ENCODE peak calls at places on chromosomes 12 and 14, in six cellular contexts. One of them, this sample, is unnamed.

GRCh38 chr12:127526925-127527324 is 740.0 kb upstream of the TMEM132C start:
- DNase-seq in Right ventricle myocardium superior: no peak
- DNase-seq in PC-3: no peak
- DNase-seq in stimulated activated CD8-positive, alpha-beta memory T cell treated with anti-CD3 and anti-CD28 coated beads, Interleukin-15, amount 100 ng/mL, for 1 hour: no peak
- DNase-seq in mucosa of gallbladder: no peak
- DNase-seq in NCI-H1105 treated with DMSO at 0.1 percent for 48 hours: no peak
- DNase-seq in this sample: no peak

GRCh38 chr14:31935406-31935805 is 141.7 kb upstream of the ARHGAP5 start:
- DNase-seq in Right ventricle myocardium superior: no peak
- DNase-seq in PC-3: no peak
- DNase-seq in stimulated activated CD8-positive, alpha-beta memory T cell treated with anti-CD3 and anti-CD28 coated beads, Interleukin-15, amount 100 ng/mL, for 1 hour: no peak
- DNase-seq in mucosa of gallbladder: no peak
- DNase-seq in NCI-H1105 treated with DMSO at 0.1 percent for 48 hours: no peak
- DNase-seq in this sample: no peak

GRCh38 chr12:97142737-97143450 is 235.8 kb downstream of the NEDD1 start:
- DNase-seq in Right ventricle myocardium superior: no peak
- DNase-seq in PC-3: no peak
- DNase-seq in stimulated activated CD8-positive, alpha-beta memory T cell treated with anti-CD3 and anti-CD28 coated beads, Interleukin-15, amount 100 ng/mL, for 1 hour: no peak
- DNase-seq in mucosa of gallbladder: no peak
- DNase-seq in NCI-H1105 treated with DMSO at 0.1 percent for 48 hours: no peak
- DNase-seq in this sample: peak; percentile 91

GRCh38 chr12:75837700-75838099 is 193.9 kb downstream of the PHLDA1 start:
- DNase-seq in Right ventricle myocardium superior: peak; percentile 55
- DNase-seq in PC-3: no peak
- DNase-seq in stimulated activated CD8-positive, alpha-beta memory T cell treated with anti-CD3 and anti-CD28 coated beads, Interleukin-15, amount 100 ng/mL, for 1 hour: no peak
- DNase-seq in mucosa of gallbladder: peak; percentile 19
- DNase-seq in NCI-H1105 treated with DMSO at 0.1 percent for 48 hours: peak; percentile 12
- DNase-seq in this sample: no peak

GRCh38 chr14:58829594-58829993 is 191.8 kb downstream of the DACT1 start:
- DNase-seq in Right ventricle myocardium superior: no peak
- DNase-seq in PC-3: peak; percentile 91
- DNase-seq in stimulated activated CD8-positive, alpha-beta memory T cell treated with anti-CD3 and anti-CD28 coated beads, Interleukin-15, amount 100 ng/mL, for 1 hour: no peak
- DNase-seq in mucosa of gallbladder: peak; percentile 14
- DNase-seq in NCI-H1105 treated with DMSO at 0.1 percent for 48 hours: peak; percentile 87
- DNase-seq in this sample: no peak

GRCh38 chr12:4900327-4900726 is 9.4 kb upstream of the KCNA1 start:
- DNase-seq in Right ventricle myocardium superior: no peak
- DNase-seq in PC-3: no peak
- DNase-seq in stimulated activated CD8-positive, alpha-beta memory T cell treated with anti-CD3 and anti-CD28 coated beads, Interleukin-15, amount 100 ng/mL, for 1 hour: no peak
- DNase-seq in mucosa of gallbladder: no peak
- DNase-seq in NCI-H1105 treated with DMSO at 0.1 percent for 48 hours: no peak
- DNase-seq in this sample: no peak

GRCh38 chr12:109182041-109182839 is 65.9 kb downstream of the ACACB start:
- DNase-seq in Right ventricle myocardium superior: no peak
- DNase-seq in PC-3: peak; percentile 34
- DNase-seq in stimulated activated CD8-positive, alpha-beta memory T cell treated with anti-CD3 and anti-CD28 coated beads, Interleukin-15, amount 100 ng/mL, for 1 hour: no peak
- DNase-seq in mucosa of gallbladder: no peak
- DNase-seq in NCI-H1105 treated with DMSO at 0.1 percent for 48 hours: no peak
- DNase-seq in this sample: no peak

GRCh38 chr14:92143962-92144361 is 22.2 kb downstream of the CPSF2 start:
- DNase-seq in Right ventricle myocardium superior: no peak
- DNase-seq in PC-3: no peak
- DNase-seq in stimulated activated CD8-positive, alpha-beta memory T cell treated with anti-CD3 and anti-CD28 coated beads, Interleukin-15, amount 100 ng/mL, for 1 hour: no peak
- DNase-seq in mucosa of gallbladder: no peak
- DNase-seq in NCI-H1105 treated with DMSO at 0.1 percent for 48 hours: no peak
- DNase-seq in this sample: no peak

GRCh38 chr12:26286186-26286585 is 90.8 kb downstream of the SSPN start:
- DNase-seq in Right ventricle myocardium superior: no peak
- DNase-seq in PC-3: peak; percentile 28
- DNase-seq in stimulated activated CD8-positive, alpha-beta memory T cell treated with anti-CD3 and anti-CD28 coated beads, Interleukin-15, amount 100 ng/mL, for 1 hour: no peak
- DNase-seq in mucosa of gallbladder: no peak
- DNase-seq in NCI-H1105 treated with DMSO at 0.1 percent for 48 hours: no peak
- DNase-seq in this sample: no peak

GRCh38 chr14:76486251-76486743 is 110.4 kb downstream of the ESRRB start:
- DNase-seq in Right ventricle myocardium superior: no peak
- DNase-seq in PC-3: no peak
- DNase-seq in stimulated activated CD8-positive, alpha-beta memory T cell treated with anti-CD3 and anti-CD28 coated beads, Interleukin-15, amount 100 ng/mL, for 1 hour: no peak
- DNase-seq in mucosa of gallbladder: no peak
- DNase-seq in NCI-H1105 treated with DMSO at 0.1 percent for 48 hours: peak; percentile 100
- DNase-seq in this sample: peak; percentile 17

GRCh38 chr12:6310771-6311610 is 509 bp downstream of the PLEKHG6 start:
- DNase-seq in Right ventricle myocardium superior: no peak
- DNase-seq in PC-3: no peak
- DNase-seq in stimulated activated CD8-positive, alpha-beta memory T cell treated with anti-CD3 and anti-CD28 coated beads, Interleukin-15, amount 100 ng/mL, for 1 hour: no peak
- DNase-seq in mucosa of gallbladder: no peak
- DNase-seq in NCI-H1105 treated with DMSO at 0.1 percent for 48 hours: no peak
- DNase-seq in this sample: peak; percentile 45

GRCh38 chr12:70366581-70367267 is 634 bp downstream of the KCNMB4 start:
- DNase-seq in Right ventricle myocardium superior: peak; percentile 55
- DNase-seq in PC-3: peak; percentile 52
- DNase-seq in stimulated activated CD8-positive, alpha-beta memory T cell treated with anti-CD3 and anti-CD28 coated beads, Interleukin-15, amount 100 ng/mL, for 1 hour: peak; percentile 15
- DNase-seq in mucosa of gallbladder: peak; percentile 31
- DNase-seq in NCI-H1105 treated with DMSO at 0.1 percent for 48 hours: peak; percentile 77
- DNase-seq in this sample: peak; percentile 51